ENCODE peak calls at places on chromosomes 5 and 9, in four cellular contexts. A is HepG2, L is K562, Z is GM12891. G is an unnamed sample.

GRCh38 chr5:69335341-69335975 is 2.9 kb upstream of the CCDC125 start:
- DNase-seq in L (peak; percentile 24), Z (no peak), A (no peak), G (no peak)

GRCh38 chr5:34790087-34790486 is 48.9 kb upstream of the TTC23L start:
- DNase-seq in L (no peak), A (no peak), Z (no peak), G (no peak)

GRCh38 chr9:85246566-85246965 is 495.2 kb downstream of the AGTPBP1 start:
- DNase-seq in A (no peak), Z (no peak), L (no peak), G (no peak)

GRCh38 chr5:115838885-115839518 is 2.4 kb downstream of the ATG12 start:
- DNase-seq in A (peak; percentile 61), L (peak; percentile 60), Z (no peak), G (no peak)

GRCh38 chr9:126207256-126207655 is 119.4 kb upstream of the MVB12B start:
- DNase-seq in A (no peak), L (no peak), Z (no peak), G (no peak)

GRCh38 chr5:37838152-37838932 is 1.5 kb downstream of the GDNF start:
- DNase-seq in Z (peak; percentile 10), L (no peak), A (no peak), G (no peak)

GRCh38 chr5:71865202-71865601 is 146.1 kb downstream of the CARTPT start:
- DNase-seq in A (no peak), L (no peak), Z (no peak), G (no peak)

GRCh38 chr5:136246632-136247031 is 53.7 kb upstream of the SMIM32 start:
- DNase-seq in A (no peak), Z (no peak), L (no peak), G (no peak)

GRCh38 chr9:13457795-13458194 is 178.3 kb upstream of the MPDZ start:
- DNase-seq in A (no peak), L (no peak), Z (no peak), G (no peak)

GRCh38 chr9:109956811-109957440 is 176.9 kb downstream of the PALM2AKAP2 start:
- DNase-seq in Z (no peak), L (no peak), A (no peak), G (no peak)

GRCh38 chr9:112665347-112665746 is 52.6 kb downstream of the INIP start:
- DNase-seq in L (peak; percentile 42), Z (no peak), A (no peak), G (no peak)

GRCh38 chr9:94687451-94687850 is 39.0 kb upstream of the AOPEP start:
- DNase-seq in A (no peak), Z (no peak), L (no peak), G (no peak)

GRCh38 chr5:74627511-74628120 is 12.9 kb downstream of the ENC1 start:
- DNase-seq in Z (no peak), L (no peak), A (no peak), G (no peak)

GRCh38 chr5:66010476-66010875 is 84.1 kb downstream of the ERBIN start:
- DNase-seq in A (no peak), L (no peak), Z (no peak), G (no peak)

GRCh38 chr5:151678146-151678545 is 8.6 kb downstream of the SPARC start:
- DNase-seq in A (no peak), L (no peak), Z (no peak), G (no peak)

GRCh38 chr9:22112870-22113846 is 104.1 kb upstream of the CDKN2B start:
- DNase-seq in L (no peak), A (no peak), Z (no peak), G (no peak)

GRCh38 chr9:32581512-32582143 is 8.7 kb upstream of the NDUFB6 start:
- DNase-seq in L (peak; percentile 59), Z (no peak), A (peak; percentile 61), G (no peak)

GRCh38 chr9:135591491-135592330 is 30.2 kb downstream of the PAEP start:
- DNase-seq in Z (no peak), A (no peak), L (no peak), G (no peak)

GRCh38 chr5:119179857-119180641 is 109.2 kb downstream of the DMXL1 start:
- DNase-seq in Z (no peak), L (peak; percentile 30), A (no peak), G (no peak)

DNA sequence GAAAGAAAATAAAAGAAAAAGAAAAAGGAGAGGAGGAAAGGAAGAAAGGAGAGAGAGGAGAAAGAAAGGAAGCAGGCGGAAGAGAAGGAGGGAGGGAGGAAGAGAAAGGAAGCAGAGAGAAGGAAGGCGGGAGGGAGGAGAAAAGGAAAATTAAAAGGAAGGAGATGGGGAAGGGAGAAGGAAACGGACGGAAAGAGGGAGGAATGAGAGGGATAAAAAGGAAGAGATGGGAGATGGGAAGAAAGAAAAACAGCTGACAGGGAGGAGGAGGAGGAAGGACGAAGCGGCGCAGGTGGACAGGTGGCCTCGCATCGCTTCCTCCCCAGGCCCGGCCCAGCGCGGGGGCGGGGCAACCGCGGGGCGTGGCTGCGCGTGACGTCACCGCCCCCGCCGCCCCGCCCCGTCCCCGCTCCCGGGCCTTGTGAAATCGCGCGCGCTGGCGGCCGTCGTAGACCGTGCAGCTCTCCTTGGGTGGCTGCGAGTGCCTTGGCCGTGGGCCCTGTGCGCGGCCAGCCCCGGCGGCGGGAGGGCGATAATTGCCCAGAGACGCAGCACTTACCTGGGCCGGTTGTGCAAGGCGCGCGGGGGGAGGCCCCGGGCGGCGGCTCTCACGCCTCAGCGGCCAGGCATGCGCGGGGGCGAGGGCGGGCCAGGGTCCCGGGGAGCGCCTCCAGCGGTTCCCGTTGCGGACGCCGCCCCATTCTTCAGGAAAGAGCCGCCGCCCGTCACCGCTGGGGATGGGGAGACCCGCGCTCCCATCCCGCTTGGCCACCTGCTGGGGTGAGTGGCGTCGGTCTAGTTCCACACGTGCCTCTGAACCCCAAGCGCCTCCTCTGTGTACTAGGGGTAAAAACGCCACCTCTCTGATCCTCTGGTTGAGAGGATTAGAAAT is 49.6 kb upstream of the FOXE1 start:
- DNase-seq in A (peak; percentile 33), L (peak; percentile 81), Z (peak; percentile 85), G (peak; percentile 82)
- TF ChIP-seq POLR2A in A (no peak), L (no peak), Z (no peak), G (no peak)

GRCh38 chr5:149130121-149130931 is 11.0 kb upstream of the ABLIM3 start:
- DNase-seq in A (no peak), L (no peak), Z (no peak), G (no peak)
- TF ChIP-seq TAF1 in A (no peak), L (no peak), Z (no peak), G (no peak)

GRCh38 chr5:88860501-88860900 is 22.5 kb downstream of the MEF2C start:
- DNase-seq in A (no peak), Z (no peak), L (no peak), G (no peak)
- TF ChIP-seq POLR2A in A (no peak), Z (peak; percentile 55), L (no peak), G (peak; percentile 58)

GRCh38 chr9:93579711-93580516 is 3.5 kb downstream of the PHF2 start:
- DNase-seq in Z (no peak), A (no peak), L (no peak), G (no peak)
- TF ChIP-seq TAF1 in Z (no peak), A (no peak), L (no peak), G (no peak)